ENCODE peak calls at places on chromosomes 6 and 20, in seven cellular contexts. X is CD8-positive, alpha-beta T cell; U is colonic mucosa; O is astrocyte of the cerebellum; C is fibroblast of mammary gland; I is HepG2; A is bronchial epithelial cell. P is an unnamed sample.

GRCh38 chr6:106180208-106180607 is 94.1 kb downstream of the PRDM1 start:
- DNase-seq in I (no peak), A (no peak), X (no peak), U (peak; percentile 55), C (no peak), O (no peak), P (no peak)

GRCh38 chr6:26170181-26170580 is 83.0 kb downstream of the HFE start:
- DNase-seq in C (no peak), X (no peak), O (no peak), A (peak; percentile 26), I (no peak), U (no peak), P (no peak)

GRCh38 chr6:150925655-150925928 is 60.1 kb downstream of the MTHFD1L start:
- DNase-seq in A (no peak), X (no peak), C (peak; percentile 68), O (no peak), I (no peak), U (no peak), P (no peak)

GRCh38 chr6:166786704-166787293 is 159.7 kb upstream of the RPS6KA2 start:
- DNase-seq in X (peak; percentile 48), A (peak; percentile 63), I (peak; percentile 81), C (peak; percentile 76), O (peak; percentile 45), U (peak; percentile 27), P (no peak)

GRCh38 chr20:16262594-16262993 is 310.7 kb downstream of the KIF16B start:
- DNase-seq in U (no peak), C (no peak), X (no peak), I (no peak), O (no peak), A (no peak), P (peak; percentile 41)

GRCh38 chr6:156956286-156956685 is 179.1 kb downstream of the ARID1B start:
- DNase-seq in A (no peak), I (no peak), C (no peak), U (no peak), O (no peak), X (no peak), P (no peak)

GRCh38 chr6:16705403-16705993 is 55.8 kb downstream of the ATXN1 start:
- DNase-seq in C (no peak), O (no peak), X (no peak), I (no peak), A (no peak), U (no peak), P (no peak)

GRCh38 chr6:147166360-147166944 is 37.8 kb upstream of the STXBP5 start:
- DNase-seq in X (no peak), C (peak; percentile 52), A (no peak), O (no peak), U (no peak), I (no peak), P (no peak)

GRCh38 chr6:106145144-106145543 is 59.0 kb downstream of the PRDM1 start:
- DNase-seq in A (no peak), C (no peak), O (no peak), U (no peak), X (no peak), I (no peak), P (no peak)

GRCh38 chr20:50577175-50578018 is 67.2 kb downstream of the PTPN1 start:
- DNase-seq in X (no peak), U (peak; percentile 83), O (no peak), C (no peak), I (no peak), A (no peak), P (peak; percentile 72)

GRCh38 chr6:99064769-99065168 is 117.0 kb upstream of the FBXL4 start:
- DNase-seq in C (no peak), A (no peak), X (no peak), I (no peak), O (no peak), U (no peak), P (no peak)

GRCh38 chr6:155709262-155709661 is 253.6 kb upstream of the NOX3 start:
- DNase-seq in U (no peak), I (no peak), A (no peak), C (no peak), O (no peak), X (no peak), P (no peak)

GRCh38 chr6:44715188-44715587 is 327.7 kb downstream of the CDC5L start:
- DNase-seq in A (no peak), U (no peak), O (no peak), C (peak; percentile 40), I (no peak), X (no peak), P (no peak)

GRCh38 chr20:61042501-61043385 is 209.3 kb upstream of the CDH4 start:
- DNase-seq in I (no peak), C (peak; percentile 60), O (no peak), A (no peak), X (no peak), U (no peak), P (no peak)

GRCh38 chr6:134826889-134827737 is 122.8 kb downstream of the ALDH8A1 start:
- DNase-seq in C (peak; percentile 100), U (no peak), A (peak; percentile 76), I (no peak), X (no peak), O (peak; percentile 99), P (peak; percentile 44)

GRCh38 chr20:7980332-7981046 is 39.1 kb downstream of the TMX4 start:
- DNase-seq in U (no peak), C (peak; percentile 58), A (peak; percentile 37), X (no peak), O (peak; percentile 11), I (peak; percentile 79), P (no peak)

GRCh38 chr20:62415354-62416111 is 8.4 kb upstream of the CABLES2 start:
- DNase-seq in U (no peak), O (no peak), X (no peak), C (no peak), A (no peak), I (no peak), P (no peak)
- TF ChIP-seq CTCF in U (no peak), O (no peak), X (no peak), C (no peak), A (no peak), I (no peak), P (no peak)

DNA sequence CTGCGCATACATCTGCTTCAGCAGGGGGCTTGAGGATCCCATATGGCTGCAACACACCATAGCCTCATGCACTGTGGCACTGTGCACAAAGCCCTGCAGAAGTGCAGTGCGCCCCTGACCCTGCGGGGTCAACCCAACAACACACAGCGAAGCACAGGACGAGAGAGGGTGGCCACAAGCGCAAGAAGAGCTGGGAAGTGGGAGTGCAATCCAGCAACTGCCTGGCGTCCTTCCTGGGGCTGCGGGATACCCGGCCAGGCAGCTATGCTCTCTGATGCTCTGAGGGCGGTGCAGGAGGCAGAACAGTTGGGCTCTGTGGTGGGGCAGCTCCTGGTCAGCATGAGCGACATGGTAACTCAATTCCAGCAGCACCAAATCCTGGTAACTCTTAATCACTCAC is 5.6 kb upstream of the ACSS1 start:
- DNase-seq in I (no peak), U (no peak), O (no peak), C (no peak), X (no peak), A (no peak), P (no peak)
- H3K4me3 ChIP-seq in I (no peak overlapping the region), U (no peak overlapping the region), O (no peak overlapping the region), C (no peak overlapping the region), X (no peak overlapping the region), A (no peak overlapping the region), P (no peak overlapping the region)

GRCh38 chr6:30394139-30394538 is 49.2 kb downstream of the RPP21 start:
- DNase-seq in A (no peak), O (no peak), X (no peak), I (no peak), U (peak; percentile 57), C (no peak), P (no peak)

GRCh38 chr6:30399390-30400058 is 54.6 kb downstream of the RPP21 start:
- DNase-seq in I (no peak), O (no peak), C (peak; percentile 30), U (no peak), A (peak; percentile 86), X (no peak), P (no peak)

GRCh38 chr6:30396833-30397479 is 52.0 kb downstream of the RPP21 start:
- DNase-seq in O (peak; percentile 8), I (peak; percentile 58), C (peak; percentile 53), A (peak; percentile 50), U (peak; percentile 84), X (peak; percentile 92), P (peak; percentile 74)

GRCh38 chr6:30397697-30398096 is 52.7 kb downstream of the RPP21 start:
- DNase-seq in C (no peak), I (no peak), X (no peak), A (no peak), O (no peak), U (no peak), P (no peak)
- TF ChIP-seq CTCF in C (no peak), I (peak; percentile 5), X (no peak), A (no peak), O (no peak), U (no peak), P (no peak)

DNA sequence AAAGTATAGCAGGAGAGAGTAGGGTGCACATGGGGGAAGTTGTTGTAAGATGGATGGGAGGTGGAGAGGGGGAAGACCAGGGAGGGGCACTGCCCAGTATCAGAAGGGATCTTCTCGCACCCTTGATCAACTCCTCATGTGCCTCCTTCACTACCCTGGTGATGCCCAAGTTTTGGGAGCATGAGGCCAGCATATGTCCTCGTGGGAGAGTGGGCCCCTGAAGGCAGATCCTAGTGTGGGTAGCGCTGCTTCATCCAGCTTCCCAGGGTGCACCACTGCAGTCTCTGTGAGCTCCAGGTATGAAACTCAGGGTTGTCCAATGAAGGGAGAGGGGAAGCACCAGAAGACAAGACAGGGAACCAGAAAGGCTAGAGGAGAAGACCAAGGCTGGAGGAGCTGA is 82.2 kb upstream of the FOXP4 start:
- DNase-seq in C (no peak), U (no peak), O (no peak), A (no peak), I (no peak), X (no peak), P (no peak)
- H3K4me3 ChIP-seq in C (no peak overlapping the region), U (no peak overlapping the region), O (no peak overlapping the region), A (no peak overlapping the region), I (no peak overlapping the region), X (no peak overlapping the region), P (no peak overlapping the region)

GRCh38 chr6:95203153-95203754 is 374.1 kb upstream of the MANEA start:
- DNase-seq in I (peak; percentile 10), O (peak; percentile 24), A (peak; percentile 55), C (peak; percentile 50), U (no peak), X (no peak), P (peak; percentile 45)
- TF ChIP-seq CTCF in I (peak; percentile 55), O (peak; percentile 75), A (peak; percentile 70), C (peak; percentile 65), U (peak; percentile 19), X (peak; percentile 43), P (no peak)

DNA sequence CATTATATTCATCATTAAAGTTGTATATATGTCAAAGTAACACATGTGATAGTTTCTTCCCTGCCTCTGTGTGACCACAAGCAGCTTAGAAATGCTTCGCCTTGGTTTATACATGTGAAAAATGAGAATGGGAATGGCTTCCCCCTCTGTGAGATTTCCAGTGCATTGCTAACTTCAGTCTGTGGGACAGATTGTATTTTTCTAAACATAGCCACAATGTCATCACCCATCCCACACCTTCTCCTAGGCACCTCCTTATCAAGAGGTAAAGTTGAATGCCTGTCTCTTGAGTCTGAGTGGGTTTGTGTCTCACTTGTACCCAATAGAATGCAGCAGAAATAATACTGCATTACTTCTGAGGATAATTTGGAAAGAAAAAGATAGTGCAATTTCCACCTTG is 27.8 kb downstream of the RIN2 start:
- DNase-seq in C (no peak), I (no peak), O (no peak), X (no peak), A (no peak), U (no peak), P (no peak)
- H3K4me3 ChIP-seq in C (no peak overlapping the region), I (no peak overlapping the region), O (no peak overlapping the region), X (no peak overlapping the region), A (no peak overlapping the region), U (no peak overlapping the region), P (no peak overlapping the region)